ENCODE peak calls at places on chromosome 21, in four cellular contexts. W, R, H and F are unnamed samples.

GRCh38 chr21:17414766-17415165 is 98.1 kb upstream of the CXADR start:
- DNase-seq in R (no peak), H (no peak), W (no peak), F (no peak)

GRCh38 chr21:29330797-29331196 is 32.1 kb downstream of the BACH1 start:
- DNase-seq in H (no peak), W (no peak), R (no peak), F (no peak)

GRCh38 chr21:32994305-32994704 is 31.4 kb upstream of the OLIG2 start:
- DNase-seq in W (no peak), R (no peak), H (no peak), F (no peak)

GRCh38 chr21:16870116-16870515 is 642.7 kb upstream of the CXADR start:
- DNase-seq in R (no peak), W (no peak), H (no peak), F (no peak)

GRCh38 chr21:42393443-42393950 is 2.4 kb downstream of the TMPRSS3 start:
- DNase-seq in R (no peak), H (no peak), W (no peak), F (no peak)

GRCh38 chr21:44436111-44436611 is 19.1 kb upstream of the LRRC3 start:
- DNase-seq in W (no peak), R (no peak), H (peak), F (no peak)

GRCh38 chr21:28427356-28428022 is 565.2 kb downstream of the LTN1 start:
- DNase-seq in W (no peak), H (no peak), R (no peak), F (no peak)

GRCh38 chr21:35743571-35743970 is 316.8 kb downstream of the SETD4 start:
- DNase-seq in R (no peak), W (no peak), H (no peak), F (no peak)

GRCh38 chr21:17900281-17900989 is 81.3 kb upstream of the C21orf91 start:
- DNase-seq in R (peak), W (peak), H (no peak), F (no peak)

GRCh38 chr21:26146681-26147080 is 23.9 kb downstream of the APP start:
- DNase-seq in W (no peak), H (no peak), R (no peak), F (no peak)

GRCh38 chr21:46003575-46004007 is 22.0 kb downstream of the COL6A1 start:
- DNase-seq in R (no peak), W (peak), H (no peak), F (no peak)

GRCh38 chr21:34938079-34938764 is 110.9 kb downstream of the RUNX1 start:
- DNase-seq in R (no peak), H (no peak), W (no peak), F (no peak)

GRCh38 chr21:39556176-39556575 is 56.6 kb upstream of the B3GALT5 start:
- DNase-seq in R (peak), H (no peak), W (no peak), F (no peak)

GRCh38 chr21:44911384-44912157 is 9.1 kb downstream of the ITGB2 start:
- DNase-seq in W (peak), R (no peak), H (no peak), F (peak)

GRCh38 chr21:34510148-34511142 is 1.6 kb downstream of the KCNE1 start:
- DNase-seq in R (peak), H (no peak), W (peak), F (peak)